ENCODE peak calls at places on chromosome 3, in six cellular contexts. G is H9, L is IMR-90, Q is mesenchymal stem cell, I is H1, W is neuronal stem cell. Z is an unnamed sample.

GRCh38 chr3:94928921-94929320 is 866.1 kb downstream of the NSUN3 start:
- DNase-seq in I (no peak), G (no peak), W (no peak), L (no peak), Q (peak), Z (peak)

GRCh38 chr3:31775383-31775782 is 205.7 kb downstream of the OSBPL10 start:
- DNase-seq in G (no peak), I (peak), L (no peak), W (no peak), Q (no peak), Z (no peak)

GRCh38 chr3:129628169-129628522 is 21.7 kb upstream of the PLXND1 start:
- DNase-seq in Q (no peak), W (no peak), L (no peak), I (no peak), G (no peak), Z (no peak)

GRCh38 chr3:5644773-5645172 is 457.3 kb downstream of the EDEM1 start:
- DNase-seq in Q (no peak), L (no peak), I (no peak), W (no peak), G (no peak), Z (no peak)

GRCh38 chr3:134937256-134938023 is 142.4 kb downstream of the EPHB1 start:
- DNase-seq in W (peak), L (no peak), G (peak), I (peak), Q (no peak), Z (no peak)

GRCh38 chr3:76965122-76965725 is 74.7 kb upstream of the ROBO2 start:
- DNase-seq in W (no peak), G (no peak), L (peak), Q (peak), I (no peak), Z (no peak)

GRCh38 chr3:18633002-18633401 is 207.9 kb upstream of the SATB1 start:
- DNase-seq in I (no peak), L (no peak), G (no peak), W (no peak), Q (no peak), Z (no peak)

GRCh38 chr3:128486692-128487537 is 6.1 kb downstream of the GATA2 start:
- DNase-seq in L (peak), Q (peak), G (peak), I (no peak), W (no peak), Z (no peak)

GRCh38 chr3:27357665-27358258 is 11.4 kb downstream of the NEK10 start:
- DNase-seq in Q (peak), W (peak), I (peak), L (peak), G (peak), Z (peak)

GRCh38 chr3:189084620-189085019 is 87.2 kb upstream of the TPRG1 start:
- DNase-seq in G (no peak), W (no peak), L (no peak), I (no peak), Q (no peak), Z (no peak)

GRCh38 chr3:150877303-150877702 is 27.9 kb downstream of the MINDY4B start:
- DNase-seq in Q (peak), L (no peak), W (no peak), I (no peak), G (no peak), Z (no peak)

GRCh38 chr3:158709666-158710083 is 22.6 kb downstream of the RARRES1 start:
- DNase-seq in L (peak), G (no peak), Q (peak), W (no peak), I (no peak), Z (peak)

GRCh38 chr3:169764164-169764452 is 752 bp downstream of the TERC start:
- DNase-seq in G (no peak), Q (no peak), L (peak), W (no peak), I (no peak), Z (peak)

GRCh38 chr3:58085616-58086015 is 77.4 kb downstream of the FLNB start:
- DNase-seq in G (no peak), L (no peak), Q (no peak), I (no peak), W (no peak), Z (no peak)

GRCh38 chr3:135071483-135071882 is 276.4 kb downstream of the EPHB1 start:
- DNase-seq in G (no peak), Q (no peak), I (no peak), W (no peak), L (no peak), Z (no peak)

GRCh38 chr3:141812091-141812490 is 48.9 kb downstream of the GRK7 start:
- DNase-seq in W (no peak), G (no peak), Q (no peak), L (no peak), I (no peak), Z (no peak)

GRCh38 chr3:146803746-146804145 is 198.6 kb upstream of the PLSCR5 start:
- DNase-seq in L (peak), Q (peak), W (no peak), I (no peak), G (no peak), Z (peak)

GRCh38 chr3:138594935-138595259 is 837 bp upstream of the CEP70 start:
- DNase-seq in G (no peak), Q (no peak), W (no peak), I (no peak), L (no peak), Z (no peak)

GRCh38 chr3:62688050-62688449 is 187.2 kb downstream of the CADPS start:
- DNase-seq in G (no peak), I (no peak), Q (no peak), L (no peak), W (no peak), Z (no peak)

GRCh38 chr3:9951962-9952805 is at the start of gene PRRT3:
- DNase-seq in G (peak), I (peak), W (peak), Q (peak), L (peak), Z (no peak)

GRCh38 chr3:157088133-157088488 is 71.8 kb downstream of the CCNL1 start:
- DNase-seq in G (no peak), I (no peak), W (no peak), Q (no peak), L (no peak), Z (no peak)

GRCh38 chr3:196431193-196432136 is 762 bp downstream of the UBXN7 start:
- DNase-seq in Q (peak), W (peak), L (peak), I (peak), G (no peak), Z (peak)

GRCh38 chr3:99413504-99413903 is 224.9 kb upstream of the COL8A1 start:
- DNase-seq in Q (peak), I (no peak), G (no peak), W (no peak), L (peak), Z (no peak)

GRCh38 chr3:114092151-114093000 is 35.8 kb downstream of the QTRT2 start:
- DNase-seq in W (no peak), G (no peak), L (no peak), I (no peak), Q (no peak), Z (no peak)

GRCh38 chr3:197749315-197749600 is 425 bp upstream of the FYTTD1 start:
- DNase-seq in G (peak), W (no peak), Q (peak), L (peak), I (no peak), Z (peak)

GRCh38 chr3:71896751-71897150 is 111.8 kb upstream of the PROK2 start:
- DNase-seq in W (no peak), I (no peak), Q (no peak), G (no peak), L (no peak), Z (no peak)

GRCh38 chr3:48558446-48559134 is 2.0 kb upstream of the PFKFB4 start:
- DNase-seq in L (no peak), I (no peak), W (no peak), G (no peak), Q (no peak), Z (peak)

GRCh38 chr3:120743081-120743365 is 479 bp downstream of the GTF2E1 start:
- DNase-seq in L (peak), W (no peak), G (no peak), Q (no peak), I (no peak), Z (no peak)

GRCh38 chr3:100706365-100706764 is 2.9 kb upstream of the TFG start:
- DNase-seq in L (peak), W (no peak), G (no peak), I (no peak), Q (no peak), Z (peak)

GRCh38 chr3:47245271-47245670 is 37.3 kb downstream of the KIF9 start:
- DNase-seq in Q (no peak), W (no peak), I (no peak), G (no peak), L (no peak), Z (no peak)
- H2AFZ ChIP-seq in Q (no peak), W (no peak), I (no peak), G (no peak), L (no peak), Z (no peak)

GRCh38 chr3:112417696-112418318 is 81.5 kb downstream of the BTLA start:
- DNase-seq in Q (no peak), I (no peak), G (no peak), L (no peak), W (no peak), Z (peak)
- H4K8ac ChIP-seq in Q (no peak), I (no peak), G (no peak), L (no peak), W (no peak), Z (no peak)

DNA sequence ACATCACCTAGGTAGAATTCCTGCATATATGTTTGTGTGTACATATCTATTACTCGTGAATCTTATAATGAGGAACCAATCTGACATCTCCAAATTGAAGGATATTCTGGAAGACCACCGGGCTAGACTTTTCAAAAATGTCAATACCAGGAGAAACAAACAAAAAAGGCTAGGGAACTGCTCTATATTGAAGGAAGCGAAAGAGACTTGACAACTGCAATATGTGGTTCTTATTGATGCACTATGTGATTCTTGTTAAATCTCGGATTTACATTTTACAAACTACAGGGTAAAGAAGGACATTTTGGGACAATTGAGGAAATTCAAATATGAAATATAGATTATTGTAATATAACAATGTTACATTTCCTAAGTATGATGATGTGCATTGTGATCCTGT is 137.5 kb upstream of the CCDC54 start:
- DNase-seq in G (no peak), W (no peak), I (no peak), L (no peak), Q (no peak), Z (no peak)
- H2AFZ ChIP-seq in G (no peak), W (peak), I (no peak), L (no peak), Q (no peak), Z (no peak)

DNA sequence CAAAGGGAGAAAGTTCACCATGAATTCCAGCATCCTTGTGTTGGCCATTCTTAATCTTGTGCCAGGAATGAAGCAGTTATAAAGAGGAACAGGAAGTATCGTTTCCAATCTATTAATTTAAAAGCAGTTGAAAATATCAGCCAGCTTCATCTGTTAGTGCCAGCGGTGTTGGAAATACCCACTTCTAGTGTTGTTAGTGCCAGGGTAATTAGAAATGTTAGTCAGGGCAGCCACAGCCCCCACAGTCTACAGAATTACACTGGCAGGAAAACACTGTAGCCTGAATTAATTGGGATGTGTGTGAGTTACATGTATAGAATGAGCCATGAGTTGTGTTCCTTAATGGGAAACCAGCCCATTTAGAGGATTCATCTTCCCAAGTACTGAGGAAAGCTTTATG is 127.8 kb downstream of the GHSR start:
- DNase-seq in Q (no peak), I (no peak), L (no peak), G (no peak), W (no peak), Z (no peak)
- H4K8ac ChIP-seq in Q (no peak), I (no peak), L (no peak), G (no peak), W (no peak), Z (no peak)

DNA sequence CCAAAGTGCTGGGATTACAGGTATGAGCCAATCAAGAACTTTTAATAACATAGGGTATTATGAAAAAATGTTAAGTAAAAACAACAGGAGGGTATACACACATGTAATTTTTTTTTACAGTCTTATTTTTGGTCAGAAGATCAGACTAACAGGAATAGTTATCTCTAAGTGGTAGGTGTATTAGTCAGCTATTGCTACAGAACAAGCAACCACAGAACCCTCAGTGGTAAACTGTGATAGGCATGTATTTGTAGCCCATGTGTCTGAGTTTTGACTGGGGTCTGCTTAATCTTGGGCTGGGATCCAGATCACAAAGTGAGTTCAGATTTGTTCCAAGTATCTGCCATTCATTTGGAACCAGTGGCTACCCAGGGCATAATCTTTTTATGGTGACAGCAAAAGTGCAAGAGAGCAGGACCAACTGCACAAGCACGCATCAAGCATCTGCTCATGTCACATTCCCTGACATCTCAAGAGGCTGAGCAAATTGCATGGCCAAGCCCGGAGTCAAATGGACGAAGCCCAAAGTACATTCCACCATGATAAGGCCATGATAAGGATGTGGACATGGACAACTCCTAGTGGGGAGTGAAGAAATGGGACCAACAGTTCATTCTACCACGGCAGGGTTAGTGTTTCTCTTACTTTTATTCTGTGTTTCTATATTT is 3.0 kb upstream of the IL5RA start:
- DNase-seq in W (no peak), G (no peak), L (no peak), Q (no peak), I (no peak), Z (peak)
- H2AFZ ChIP-seq in W (no peak), G (no peak), L (no peak), Q (no peak), I (no peak), Z (no peak)

DNA sequence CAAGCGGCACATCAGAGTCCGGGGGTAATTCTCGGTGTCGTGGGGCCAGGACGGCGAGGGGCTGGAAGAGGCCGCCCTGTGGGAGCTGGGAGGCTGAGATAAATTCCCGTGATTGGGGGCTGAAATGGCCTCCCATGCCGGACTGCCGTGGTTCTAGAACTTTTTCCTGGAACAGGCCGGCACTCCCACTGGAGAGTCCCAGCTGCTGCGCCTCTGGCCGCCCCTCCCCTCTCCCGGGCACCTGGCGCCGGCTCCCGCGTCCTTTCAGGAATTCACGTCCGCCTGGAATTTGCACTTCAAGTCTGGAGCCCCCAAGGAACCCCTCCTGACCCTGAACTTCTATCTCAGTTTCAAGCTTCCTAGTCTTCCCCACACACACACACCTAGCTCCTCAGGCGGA is 10.8 kb upstream of the LRRC2 start:
- DNase-seq in G (peak), I (peak), Q (no peak), W (no peak), L (no peak), Z (no peak)
- H4K8ac ChIP-seq in G (no peak), I (no peak), Q (no peak), W (no peak), L (no peak), Z (peak)

GRCh38 chr3:172904817-172905479 is 154.4 kb downstream of the ECT2 start:
- DNase-seq in I (peak), Q (peak), W (no peak), L (no peak), G (peak), Z (no peak)
- H2AFZ ChIP-seq in I (peak), Q (peak), W (peak), L (no peak), G (no peak), Z (no peak)

DNA sequence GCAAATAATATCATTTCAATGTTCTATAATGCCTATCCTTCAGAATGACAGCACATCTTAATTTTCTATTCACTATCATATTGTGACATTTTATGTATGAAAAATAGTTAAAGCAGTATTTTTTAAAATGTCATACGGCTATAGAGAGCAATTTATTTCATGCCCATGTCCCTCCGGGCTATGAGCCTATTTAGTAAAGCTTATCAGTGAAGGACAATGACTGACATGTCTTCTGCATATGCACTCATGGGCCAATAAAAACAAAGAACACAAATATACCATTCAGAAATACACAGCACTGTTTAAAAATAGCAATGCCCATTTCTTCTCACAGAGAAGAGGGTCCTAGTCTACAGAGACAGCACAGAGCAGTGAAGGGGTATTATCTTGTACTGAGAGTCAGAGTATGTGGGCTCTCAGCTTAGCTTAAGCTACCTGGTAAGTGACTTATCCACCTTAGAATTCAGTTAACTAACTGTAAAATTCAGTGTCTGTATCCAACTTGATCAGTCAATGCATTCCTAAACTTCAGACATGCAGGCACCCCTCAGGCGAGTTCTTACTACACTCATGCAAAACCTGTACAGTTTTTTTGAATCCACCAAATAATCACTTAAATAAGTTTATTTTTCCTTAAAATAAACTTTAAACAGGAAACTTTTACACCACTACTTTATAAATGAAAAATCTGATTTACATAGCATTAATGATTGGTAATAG is 9.0 kb downstream of the GOLIM4 start:
- DNase-seq in Q (no peak), W (no peak), G (no peak), L (no peak), I (no peak), Z (peak)
- H4K8ac ChIP-seq in Q (no peak), W (no peak), G (no peak), L (no peak), I (no peak), Z (no peak)

DNA sequence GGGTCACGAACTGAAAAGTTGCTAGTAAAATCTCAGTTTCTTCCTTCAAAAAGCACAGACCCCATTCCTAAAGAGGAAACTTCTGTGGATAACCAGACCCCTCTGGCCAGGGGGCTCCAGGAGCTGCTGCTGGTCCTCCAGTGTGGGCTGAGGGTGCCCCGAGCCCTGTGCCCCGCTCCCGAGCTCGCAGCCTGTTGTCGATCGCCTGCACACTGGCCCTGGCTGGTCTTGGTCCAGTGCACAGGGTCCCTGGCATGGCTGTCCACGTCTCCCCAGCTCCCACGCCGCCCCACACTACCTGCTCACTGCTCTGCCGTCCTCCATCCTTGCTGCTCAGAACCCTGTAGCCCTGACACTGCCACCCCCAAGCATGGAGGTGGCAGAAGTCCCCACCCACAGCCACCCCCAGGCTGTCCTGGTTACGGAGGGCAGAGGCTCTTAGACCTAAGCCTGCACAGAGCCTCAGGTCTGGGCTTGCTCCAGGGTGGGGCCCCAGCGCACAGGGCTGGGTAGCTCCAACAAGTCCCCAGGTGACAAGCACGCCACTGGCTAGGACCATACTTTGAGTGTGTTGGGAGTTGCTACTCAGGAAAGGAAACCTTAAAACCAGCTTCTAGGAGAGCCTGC is 87.0 kb downstream of the PLXNA1 start:
- DNase-seq in I (no peak), W (no peak), G (no peak), L (no peak), Q (no peak), Z (no peak)
- H2AFZ ChIP-seq in I (no peak), W (no peak), G (no peak), L (no peak), Q (no peak), Z (no peak)

Z was measured in trophoblast cell.